ENCODE peak calls at places on chromosomes 7 and 10, in nine cellular contexts. F is IMR-90; Q is NCI-H1417; I is left lung; J is NCI-H2081; P is stimulated activated CD4-positive, alpha-beta T cell treated with anti-CD3 and anti-CD28 coated beads, Interleukin-4, amount 100 ng/mL, for 4 hours; U is stimulated activated CD8-positive, alpha-beta memory T cell treated with anti-CD3 and anti-CD28 coated beads, Interleukin-4, amount 100 ng/mL, for 24 hours; X is activated CD4-positive, alpha-beta T cell treated with anti-CD3 and anti-CD28 coated beads, Interleukin-2, amount 50 U/mL, for 1 hour; N is NCI-H2029. C is an unnamed sample.

GRCh38 chr7:138979226-138979979 is 1.8 kb downstream of the KIAA1549 start:
- DNase-seq in F (peak), Q (no peak), I (no peak), J (no peak), P (no peak), U (no peak), X (no peak), N (peak), C (no peak)

GRCh38 chr7:18064242-18064838 is 36.7 kb upstream of the PRPS1L1 start:
- DNase-seq in F (no peak), Q (peak), I (no peak), J (peak), P (no peak), U (no peak), X (no peak), N (peak), C (peak)

GRCh38 chr10:111297351-111297848 is 220.6 kb downstream of the ADRA2A start:
- DNase-seq in F (no peak), Q (no peak), I (no peak), J (no peak), P (no peak), U (no peak), X (no peak), N (no peak), C (no peak)

GRCh38 chr10:60964257-60965235 is 20.6 kb upstream of the RHOBTB1 start:
- DNase-seq in F (peak), Q (peak), I (no peak), J (peak), P (peak), U (peak), X (peak), N (peak), C (peak)

GRCh38 chr7:49845626-49846025 is 72.2 kb downstream of the VWC2 start:
- DNase-seq in F (no peak), Q (no peak), I (no peak), J (no peak), P (no peak), U (no peak), X (no peak), N (no peak), C (no peak)

GRCh38 chr10:93390691-93391090 is 91.4 kb downstream of the MYOF start:
- DNase-seq in F (peak), Q (no peak), I (no peak), J (no peak), P (no peak), U (no peak), X (no peak), N (no peak), C (no peak)

GRCh38 chr10:92024700-92025099 is 101.1 kb downstream of the BTAF1 start:
- DNase-seq in F (peak), Q (no peak), I (no peak), J (no peak), P (no peak), U (no peak), X (no peak), N (no peak), C (no peak)

GRCh38 chr10:103765981-103766380 is 89.4 kb downstream of the SH3PXD2A start:
- DNase-seq in F (peak), Q (no peak), I (peak), J (no peak), P (peak), U (peak), X (peak), N (no peak), C (no peak)

GRCh38 chr7:106367018-106367420 is 82.2 kb upstream of the NAMPT start:
- DNase-seq in F (peak), Q (peak), I (no peak), J (no peak), P (no peak), U (no peak), X (no peak), N (peak), C (peak)

GRCh38 chr10:110504111-110504735 is 6.5 kb downstream of the DUSP5 start:
- DNase-seq in F (peak), Q (no peak), I (no peak), J (no peak), P (peak), U (no peak), X (peak), N (no peak), C (no peak)

C was measured in NCI-H526 treated with DMSO at 0.1 percent for 48 hours.